ENCODE peak calls at places on chromosomes 7 and 10, in seven cellular contexts. E is germinal center, K is nephron progenitor cell, I is NCI-H748 treated with DMSO at 0.1 percent for 48 hours, H is Caki2, V is GM10248, Z is cardiac fibroblast. U is an unnamed sample.

GRCh38 chr10:114100848-114101741 is 57.4 kb downstream of the ADRB1 start:
- DNase-seq in K (peak; percentile 67), I (no peak), Z (peak; percentile 15), H (no peak), V (no peak), E (no peak), U (no peak)

GRCh38 chr7:125492521-125492920 is 562.9 kb upstream of the POT1 start:
- DNase-seq in Z (no peak), K (no peak), I (no peak), V (no peak), E (no peak), H (no peak), U (no peak)

GRCh38 chr10:79397575-79398303 is 47.7 kb downstream of the ZCCHC24 start:
- DNase-seq in H (no peak), I (no peak), V (no peak), K (no peak), Z (no peak), E (no peak), U (no peak)

GRCh38 chr7:36072620-36073019 is 80.4 kb upstream of the EEPD1 start:
- DNase-seq in I (no peak), H (no peak), K (no peak), E (no peak), Z (no peak), V (no peak), U (no peak)

GRCh38 chr10:115173915-115174443 is 80.8 kb downstream of the ATRNL1 start:
- DNase-seq in Z (no peak), H (no peak), V (no peak), K (no peak), E (no peak), I (no peak), U (no peak)

GRCh38 chr7:76009672-76010600 is 15.5 kb upstream of the TMEM120A start:
- DNase-seq in V (no peak), H (no peak), I (no peak), K (no peak), E (no peak), Z (no peak), U (no peak)

GRCh38 chr7:151827620-151828019 is 49.3 kb downstream of the PRKAG2 start:
- DNase-seq in I (no peak), E (no peak), V (no peak), H (no peak), Z (no peak), K (no peak), U (no peak)

GRCh38 chr10:110646417-110647135 is 2.4 kb downstream of the RBM20 start:
- DNase-seq in E (no peak), I (no peak), K (no peak), V (no peak), H (peak; percentile 57), Z (no peak), U (no peak)

GRCh38 chr10:52682766-52683165 is 89.8 kb downstream of the MBL2 start:
- DNase-seq in Z (no peak), E (no peak), I (no peak), V (no peak), K (no peak), H (no peak), U (no peak)

GRCh38 chr7:18610331-18610948 is 114.9 kb downstream of the HDAC9 start:
- DNase-seq in V (peak; percentile 10), H (peak; percentile 23), K (peak; percentile 30), E (peak; percentile 14), I (peak; percentile 7), Z (peak; percentile 60), U (no peak)

GRCh38 chr10:127398140-127398966 is 150.8 kb upstream of the NPS start:
- DNase-seq in H (peak; percentile 16), K (no peak), V (no peak), Z (peak; percentile 48), I (no peak), E (no peak), U (no peak)

GRCh38 chr7:144835668-144836544 is at the start of gene TPK1:
- DNase-seq in K (peak; percentile 85), V (peak; percentile 94), H (peak; percentile 95), E (peak; percentile 93), Z (peak; percentile 95), I (peak; percentile 76), U (peak; percentile 74)

GRCh38 chr10:76301950-76302349 is 870.5 kb downstream of the LRMDA start:
- DNase-seq in I (peak; percentile 29), H (peak; percentile 44), K (no peak), E (no peak), V (no peak), Z (peak; percentile 22), U (no peak)

GRCh38 chr10:113665806-113666354 is 2.0 kb upstream of the NRAP start:
- DNase-seq in H (no peak), E (no peak), Z (peak; percentile 76), V (no peak), I (no peak), K (no peak), U (no peak)

GRCh38 chr10:45514283-45515270 is 140.6 kb downstream of the ALOX5 start:
- DNase-seq in I (no peak), H (no peak), V (no peak), E (no peak), Z (peak; percentile 22), K (no peak), U (no peak)

GRCh38 chr10:133293810-133294119 is 14.9 kb downstream of the TUBGCP2 start:
- DNase-seq in H (no peak), K (no peak), E (no peak), V (no peak), Z (no peak), I (no peak), U (no peak)

GRCh38 chr10:132464256-132465192 is 67.5 kb downstream of the PWWP2B start:
- DNase-seq in H (no peak), K (peak; percentile 5), I (no peak), V (no peak), Z (no peak), E (no peak), U (no peak)

GRCh38 chr7:56007891-56008290 is 43.4 kb downstream of the PSPH start:
- DNase-seq in E (no peak), K (no peak), H (no peak), I (no peak), Z (no peak), V (no peak), U (no peak)

GRCh38 chr7:78609281-78609680 is 810.7 kb downstream of the PHTF2 start:
- DNase-seq in H (no peak), E (no peak), K (no peak), Z (no peak), I (no peak), V (no peak), U (no peak)

GRCh38 chr7:18693401-18693800 is 197.9 kb downstream of the HDAC9 start:
- DNase-seq in Z (peak; percentile 95), V (no peak), I (no peak), H (no peak), K (no peak), E (no peak), U (no peak)

GRCh38 chr7:134458341-134458805 is 527 bp downstream of the AKR1B1 start:
- DNase-seq in I (peak; percentile 27), E (peak; percentile 77), H (peak; percentile 63), Z (peak; percentile 45), K (peak; percentile 70), V (peak; percentile 73), U (peak; percentile 9)

GRCh38 chr10:95236068-95236903 is 42.2 kb downstream of the ACSM6 start:
- DNase-seq in Z (peak; percentile 66), K (no peak), I (no peak), E (no peak), H (peak; percentile 89), V (peak; percentile 51), U (peak; percentile 90)

GRCh38 chr10:69250041-69250440 is 28.3 kb upstream of the HK1 start:
- DNase-seq in H (no peak), I (no peak), K (no peak), E (no peak), Z (no peak), V (no peak), U (no peak)

GRCh38 chr7:112873831-112874553 is 83.8 kb upstream of the TMEM168 start:
- DNase-seq in I (no peak), H (no peak), K (no peak), V (no peak), Z (no peak), E (no peak), U (peak; percentile 4)

GRCh38 chr10:121665809-121666208 is 67.6 kb upstream of the FGFR2 start:
- DNase-seq in V (no peak), H (no peak), K (no peak), I (no peak), E (no peak), Z (no peak), U (no peak)

GRCh38 chr10:4353059-4353655 is 472.9 kb upstream of the AKR1E2 start:
- DNase-seq in Z (peak; percentile 51), H (peak; percentile 30), K (no peak), I (no peak), V (no peak), E (no peak), U (no peak)

GRCh38 chr7:25087855-25088254 is 37.2 kb downstream of the CYCS start:
- DNase-seq in I (no peak), E (no peak), Z (no peak), K (no peak), H (no peak), V (peak; percentile 48), U (peak; percentile 49)

GRCh38 chr7:132045481-132045980 is 489.1 kb upstream of the PODXL start:
- DNase-seq in I (no peak), H (no peak), K (no peak), Z (no peak), V (no peak), E (no peak), U (no peak)

GRCh38 chr7:35487841-35488240 is 207.1 kb downstream of the HERPUD2 start:
- DNase-seq in Z (no peak), V (no peak), K (no peak), H (no peak), E (no peak), I (no peak), U (no peak)

GRCh38 chr7:34357946-34358345 is 300.1 kb upstream of the NPSR1 start:
- DNase-seq in K (no peak), V (no peak), I (no peak), H (no peak), Z (no peak), E (no peak), U (no peak)

GRCh38 chr7:41219276-41219675 is 483.6 kb downstream of the INHBA start:
- DNase-seq in K (no peak), H (peak; percentile 33), E (no peak), Z (no peak), I (no peak), V (no peak), U (no peak)